ENCODE peak calls at places on chromosomes 6 and 20, in seven cellular contexts. O is HepG2, B is GM12892, L is SK-N-SH, P is K562, Y is GM12878, Q is H1. G is an unnamed sample.

GRCh38 chr6:107314644-107315043 is 144.7 kb downstream of the PDSS2 start:
- DNase-seq in Y (no peak), P (no peak), Q (no peak), L (no peak), O (peak), B (no peak), G (no peak)

GRCh38 chr6:98653171-98653570 is 181.2 kb upstream of the POU3F2 start:
- DNase-seq in Y (no peak), B (no peak), Q (no peak), O (no peak), P (no peak), L (no peak), G (no peak)

GRCh38 chr20:20683481-20683880 is 29.0 kb downstream of the RALGAPA2 start:
- DNase-seq in B (no peak), Q (no peak), P (no peak), L (no peak), Y (no peak), O (no peak), G (no peak)

GRCh38 chr20:15965165-15965564 is 608.1 kb downstream of the KIF16B start:
- DNase-seq in L (no peak), Y (no peak), O (no peak), B (no peak), Q (no peak), P (no peak), G (no peak)

GRCh38 chr20:20452254-20452676 is 84.4 kb downstream of the INSM1 start:
- DNase-seq in Y (peak), P (no peak), L (no peak), Q (peak), O (no peak), B (peak), G (peak)

GRCh38 chr6:137093183-137094069 is 48.7 kb upstream of the IL20RA start:
- DNase-seq in O (no peak), P (no peak), Q (no peak), B (no peak), L (no peak), Y (no peak), G (no peak)

GRCh38 chr20:44038681-44039123 is 124.0 kb downstream of the TOX2 start:
- DNase-seq in Y (no peak), L (peak), Q (peak), O (no peak), P (no peak), B (no peak), G (no peak)

GRCh38 chr20:63540417-63541186 is 3.4 kb upstream of the PTK6 start:
- DNase-seq in P (no peak), Y (no peak), L (peak), O (no peak), B (no peak), Q (no peak), G (no peak)

GRCh38 chr6:474454-475185 is 83.1 kb downstream of the IRF4 start:
- DNase-seq in O (no peak), Y (peak), Q (no peak), P (no peak), B (peak), L (peak), G (peak)

GRCh38 chr6:13233106-13233505 is 95.2 kb downstream of the TBC1D7 start:
- DNase-seq in Y (no peak), P (no peak), Q (no peak), O (no peak), B (no peak), L (no peak), G (no peak)

GRCh38 chr6:166660157-166660686 is 33.2 kb upstream of the RPS6KA2 start:
- DNase-seq in O (peak), Y (no peak), Q (no peak), P (no peak), L (no peak), B (no peak), G (no peak)

GRCh38 chr6:116410945-116411623 is 40.3 kb downstream of the DSE start:
- DNase-seq in Q (no peak), B (no peak), O (no peak), P (no peak), Y (no peak), L (no peak), G (no peak)

GRCh38 chr6:35093783-35094182 is 47.4 kb downstream of the TCP11 start:
- DNase-seq in P (no peak), Y (no peak), B (no peak), O (no peak), L (peak), Q (peak), G (no peak)

GRCh38 chr6:10801224-10801848 is 37.0 kb downstream of the MAK start:
- DNase-seq in P (peak), L (peak), Q (peak), B (peak), Y (no peak), O (peak), G (peak)

GRCh38 chr20:52972190-52972937 is at the start of gene TSHZ2:
- DNase-seq in O (peak), L (peak), B (no peak), P (no peak), Q (peak), Y (no peak), G (no peak)

GRCh38 chr6:49636368-49637332 is at the start of gene RHAG:
- DNase-seq in Q (no peak), P (peak), L (no peak), O (no peak), B (no peak), Y (no peak), G (no peak)

GRCh38 chr20:21048841-21049273 is 57.3 kb downstream of the LINC00237 start:
- DNase-seq in Q (peak), O (peak), P (peak), B (peak), L (peak), Y (no peak), G (peak)

GRCh38 chr6:124887872-124888580 is 74.2 kb upstream of the RNF217 start:
- DNase-seq in L (no peak), B (no peak), O (no peak), P (no peak), Q (no peak), Y (no peak), G (no peak)

GRCh38 chr6:88368071-88368787 is 202.1 kb upstream of the CNR1 start:
- DNase-seq in L (no peak), Y (no peak), O (no peak), P (no peak), B (no peak), Q (no peak), G (no peak)

GRCh38 chr6:43074847-43075741 is 1.0 kb upstream of the PTK7 start:
- DNase-seq in Q (no peak), B (no peak), O (no peak), Y (no peak), P (no peak), L (no peak), G (no peak)

GRCh38 chr6:17679726-17680125 is 27.0 kb downstream of the NUP153 start:
- DNase-seq in Q (no peak), L (no peak), O (peak), Y (no peak), P (no peak), B (no peak), G (no peak)

GRCh38 chr6:111013144-111013905 is 31.5 kb downstream of the RPF2 start:
- DNase-seq in Y (no peak), P (no peak), L (no peak), O (no peak), Q (no peak), B (no peak), G (no peak)

GRCh38 chr6:90730191-90730673 is 143.4 kb upstream of the MAP3K7 start:
- DNase-seq in O (no peak), L (no peak), Y (peak), P (no peak), Q (no peak), B (no peak), G (no peak)

GRCh38 chr6:71621918-71622519 is 264.3 kb upstream of the RIMS1 start:
- DNase-seq in Q (no peak), L (peak), O (peak), Y (no peak), P (no peak), B (no peak), G (no peak)
- TF ChIP-seq TAF1 in Q (no peak), L (no peak), O (no peak), Y (no peak), P (no peak), B (no peak), G (no peak)

DNA sequence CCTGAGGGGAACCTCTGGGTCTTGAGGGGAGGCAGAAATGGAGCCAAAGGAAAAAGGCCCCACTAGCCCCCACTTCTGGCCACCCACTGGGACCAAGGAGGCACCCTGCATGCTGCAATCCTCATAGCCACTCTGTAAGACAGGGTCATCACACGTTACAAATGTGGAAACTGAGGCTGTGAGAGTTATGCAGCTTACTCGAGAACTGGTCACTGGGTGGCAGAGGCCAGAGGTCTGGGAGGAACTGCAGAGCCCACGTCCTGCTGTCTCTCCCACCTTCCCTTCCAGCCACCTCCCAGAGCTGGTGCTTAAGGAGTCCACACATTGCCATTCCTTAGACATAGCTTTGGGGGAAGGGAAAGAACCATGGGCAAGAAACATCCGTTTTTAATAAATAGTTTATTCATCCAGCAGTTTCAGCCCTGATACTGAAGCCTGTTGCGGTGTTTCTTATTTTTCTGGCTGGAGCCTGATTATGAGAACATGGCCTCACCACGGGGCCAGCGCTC is 18.0 kb downstream of the LEMD2 start:
- DNase-seq in Y (no peak), L (no peak), Q (no peak), B (no peak), P (no peak), O (no peak), G (no peak)
- TF ChIP-seq POLR2AphosphoS5 in Y (peak), L (no peak), Q (peak), B (no peak), P (no peak), O (no peak), G (no peak)

GRCh38 chr6:21383499-21384085 is 210.0 kb upstream of the SOX4 start:
- DNase-seq in Q (no peak), B (no peak), Y (no peak), O (no peak), P (no peak), L (peak), G (no peak)
- TF ChIP-seq TAF1 in Q (no peak), B (no peak), Y (no peak), O (peak), P (no peak), L (no peak), G (no peak)

DNA sequence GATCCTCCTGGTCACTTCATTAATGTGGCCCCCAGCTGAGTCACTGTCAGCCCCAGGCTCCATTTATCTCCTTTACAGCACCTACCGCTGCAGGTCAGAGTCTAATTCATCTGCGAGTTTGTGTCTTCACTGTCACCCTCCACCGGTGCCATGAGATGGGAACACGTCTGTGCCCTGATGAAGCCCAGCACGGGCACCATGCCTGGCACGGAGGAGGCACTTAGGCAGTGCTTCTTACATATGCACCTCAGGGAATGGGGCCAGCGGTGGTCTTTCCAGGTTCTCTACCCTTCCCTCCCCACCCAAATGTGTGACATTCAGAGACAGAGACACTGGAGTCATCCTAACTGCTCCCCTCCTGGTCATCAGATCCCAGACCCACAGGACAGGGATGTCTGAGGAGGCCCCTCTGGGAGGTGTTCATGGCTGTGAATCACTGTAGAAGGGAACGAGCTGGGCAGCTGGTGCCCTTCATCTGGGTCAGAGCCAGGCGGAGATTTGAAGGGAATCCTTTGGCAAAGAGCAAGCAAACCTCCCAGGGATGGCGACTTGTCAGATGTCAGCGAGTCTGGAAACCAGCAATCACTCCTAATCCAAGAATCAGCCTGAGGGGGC is 364.6 kb downstream of the PREX1 start:
- DNase-seq in Y (no peak), Q (no peak), B (no peak), P (no peak), L (no peak), O (no peak), G (no peak)
- TF ChIP-seq POLR2AphosphoS5 in Y (no peak), Q (no peak), B (no peak), P (no peak), L (no peak), O (no peak), G (no peak)

GRCh38 chr6:92541457-92542060 is 877.8 kb downstream of the EPHA7 start:
- DNase-seq in O (no peak), P (no peak), L (no peak), B (no peak), Y (no peak), Q (no peak), G (no peak)
- TF ChIP-seq TAF1 in O (no peak), P (no peak), L (no peak), B (no peak), Y (no peak), Q (no peak), G (no peak)

GRCh38 chr20:50655325-50655880 is 35.9 kb downstream of the RIPOR3 start:
- DNase-seq in Q (no peak), B (no peak), L (peak), P (no peak), Y (no peak), O (no peak), G (no peak)
- TF ChIP-seq POLR2AphosphoS5 in Q (no peak), B (no peak), L (no peak), P (no peak), Y (no peak), O (no peak), G (no peak)

GRCh38 chr6:73451166-73452106 is 661 bp downstream of the CGAS start:
- DNase-seq in Q (peak), L (peak), B (peak), P (no peak), Y (no peak), O (no peak), G (peak)

GRCh38 chr6:73452107-73452461 is at the start of gene CGAS:
- DNase-seq in Y (no peak), O (no peak), Q (no peak), L (no peak), B (peak), P (no peak), G (peak)

GRCh38 chr6:73460044-73460443 is 1.5 kb upstream of the MTO1 start:
- DNase-seq in Y (no peak), B (no peak), P (no peak), L (no peak), Q (no peak), O (no peak), G (no peak)

GRCh38 chr6:73461537-73462350 is at the start of gene MTO1:
- DNase-seq in Q (peak), Y (no peak), L (peak), O (peak), P (peak), B (peak), G (peak)

DNA sequence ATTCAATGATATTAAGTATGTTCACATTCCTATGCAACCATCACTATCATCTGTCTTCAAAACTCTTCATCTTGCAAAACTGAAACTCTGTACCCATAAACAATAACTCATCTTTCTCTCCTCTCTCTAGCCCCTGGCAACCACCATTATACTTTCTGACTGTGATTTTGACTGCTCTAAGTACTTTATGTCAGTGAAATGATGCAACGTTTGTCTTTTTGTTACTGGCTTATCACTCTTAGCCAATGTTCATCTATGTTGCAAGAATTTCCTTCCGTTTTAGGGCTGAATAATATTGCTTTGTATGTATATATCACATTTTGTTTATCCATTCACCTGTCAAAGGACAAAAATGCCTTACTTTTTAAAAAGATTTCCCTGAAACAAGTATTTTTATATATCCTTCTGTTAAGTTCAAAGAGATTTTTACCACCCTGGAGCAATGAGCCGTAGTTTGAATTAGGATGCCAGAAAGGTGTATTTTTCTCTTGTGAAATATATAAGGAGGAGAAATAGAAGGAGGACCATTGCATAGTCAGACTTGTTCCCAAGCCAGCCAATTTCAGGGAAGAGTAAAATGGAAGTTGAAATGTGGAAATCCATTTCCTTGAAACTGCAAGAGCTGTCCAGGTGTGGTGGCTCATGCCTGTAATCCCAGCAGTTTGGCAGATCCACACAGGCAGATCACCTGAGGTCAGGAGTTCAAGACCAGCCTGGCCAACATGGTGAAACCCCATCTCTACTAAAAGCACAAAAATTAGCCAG is 4.0 kb upstream of the CGAS start:
- DNase-seq in Y (no peak), L (no peak), O (peak), B (no peak), P (no peak), Q (no peak), G (no peak)
- TF ChIP-seq TAF1 in Y (no peak), L (no peak), O (no peak), B (no peak), P (no peak), Q (no peak), G (no peak)

DNA sequence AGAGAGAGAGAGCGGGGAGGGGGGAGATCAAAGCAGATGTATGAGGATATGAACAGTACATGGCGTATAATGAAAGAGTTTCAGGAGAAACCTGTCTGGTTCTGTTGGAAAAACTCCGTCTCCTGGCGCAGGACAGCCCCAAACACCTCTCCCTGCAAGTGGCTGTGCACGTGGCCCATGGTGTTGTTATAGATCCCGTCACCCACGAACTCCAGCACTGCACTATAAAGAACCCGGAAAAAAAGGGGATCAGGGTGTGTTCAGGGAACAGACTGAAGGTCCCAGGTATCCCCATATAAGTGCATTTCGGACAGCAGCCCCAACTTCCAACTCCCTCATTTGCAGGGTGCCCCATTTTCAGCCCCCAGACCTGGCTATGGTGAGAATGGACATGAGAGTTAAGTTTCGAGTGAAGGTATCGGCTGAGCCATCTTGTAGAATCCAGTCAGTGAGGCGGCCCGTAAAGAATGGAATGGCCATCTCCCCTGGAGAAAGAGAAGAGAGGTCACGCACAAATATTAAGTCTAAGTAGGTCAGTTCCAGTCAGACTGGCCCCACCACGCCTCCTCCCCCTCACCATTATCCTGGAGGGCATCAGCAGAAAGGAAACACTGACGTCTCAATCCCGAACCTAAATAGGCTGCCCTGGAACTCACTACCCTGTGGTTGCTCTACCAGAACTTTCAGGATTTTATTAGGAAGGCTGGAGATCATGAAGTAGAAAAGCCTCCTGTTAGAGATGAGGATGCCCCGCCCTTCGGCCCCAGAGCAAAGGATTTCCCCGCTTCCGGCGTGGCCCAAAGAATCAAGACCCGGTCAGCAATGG is 1.3 kb downstream of the TAP1 start:
- DNase-seq in O (no peak), L (no peak), Y (no peak), Q (no peak), P (no peak), B (no peak), G (no peak)
- TF ChIP-seq POLR2AphosphoS5 in O (no peak), L (no peak), Y (peak), Q (no peak), P (no peak), B (no peak), G (no peak)

GRCh38 chr20:45341939-45342862 is 6.0 kb downstream of the SDC4 start:
- DNase-seq in Q (peak), Y (no peak), L (peak), P (peak), O (peak), B (no peak), G (no peak)
- TF ChIP-seq TAF1 in Q (peak), Y (no peak), L (no peak), P (no peak), O (peak), B (no peak), G (no peak)